ENCODE peak calls at places on chromosomes 16 and 17, in six cellular contexts. H, Z, J, A, W and T are unnamed samples.
A peak's percentile ranks its signal among the peaks of the same experiment; 100 is the strongest.

GRCh38 chr17:73359987-73360410 is 48.2 kb upstream of the CDC42EP4 start:
- DNase-seq in H (no peak), Z (peak; percentile 65), J (no peak), A (peak; percentile 64), W (peak; percentile 93), T (no peak)

GRCh38 chr16:4846503-4846900 is 586 bp downstream of the GLYR1 start:
- DNase-seq in H (peak; percentile 46), Z (peak; percentile 72), J (no peak), A (peak; percentile 44), W (peak; percentile 66), T (no peak)

GRCh38 chr17:47305302-47305923 is 18.3 kb upstream of the EFCAB13 start:
- DNase-seq in H (peak; percentile 66), Z (no peak), J (no peak), A (no peak), W (no peak), T (no peak)

GRCh38 chr16:85331685-85332084 is 219.4 kb upstream of the CIBAR2 start:
- DNase-seq in H (no peak), Z (no peak), J (no peak), A (no peak), W (peak; percentile 52), T (no peak)

GRCh38 chr17:73533127-73533526 is 111.1 kb downstream of the SDK2 start:
- DNase-seq in H (no peak), Z (no peak), J (no peak), A (peak; percentile 86), W (no peak), T (no peak)

GRCh38 chr17:21303441-21304065 is 19.0 kb downstream of the MAP2K3 start:
- DNase-seq in H (no peak), Z (no peak), J (no peak), A (no peak), W (no peak), T (no peak)

GRCh38 chr16:1129106-1129960 is 23.6 kb upstream of the CACNA1H start:
- DNase-seq in H (no peak), Z (no peak), J (no peak), A (no peak), W (no peak), T (no peak)

GRCh38 chr17:50660042-50660886 is 25.6 kb downstream of the ABCC3 start:
- DNase-seq in H (peak; percentile 95), Z (no peak), J (no peak), A (peak; percentile 59), W (peak; percentile 49), T (no peak)

GRCh38 chr17:80026359-80027042 is 9.2 kb downstream of the TBC1D16 start:
- DNase-seq in H (no peak), Z (no peak), J (no peak), A (no peak), W (peak; percentile 67), T (no peak)

GRCh38 chr17:50064253-50064991 is 8.5 kb downstream of the ITGA3 start:
- DNase-seq in H (peak; percentile 94), Z (no peak), J (no peak), A (peak; percentile 51), W (no peak), T (peak; percentile 55)

GRCh38 chr16:58012481-58012880 is 11.3 kb downstream of the USB1 start:
- DNase-seq in H (no peak), Z (peak; percentile 52), J (no peak), A (no peak), W (no peak), T (no peak)

GRCh38 chr17:28518132-28518531 is 12.0 kb downstream of the FOXN1 start:
- DNase-seq in H (no peak), Z (no peak), J (no peak), A (no peak), W (no peak), T (no peak)

GRCh38 chr17:1126801-1127550 is 52.8 kb downstream of the ABR start:
- DNase-seq in H (no peak), Z (no peak), J (no peak), A (no peak), W (no peak), T (no peak)

GRCh38 chr16:11251525-11252481 is 4.2 kb downstream of the SOCS1 start:
- DNase-seq in H (no peak), Z (no peak), J (peak; percentile 69), A (no peak), W (peak; percentile 42), T (no peak)

GRCh38 chr16:85199069-85199725 is 86.9 kb upstream of the CIBAR2 start:
- DNase-seq in H (peak; percentile 29), Z (no peak), J (no peak), A (no peak), W (no peak), T (no peak)

GRCh38 chr17:56300191-56300590 is 146.9 kb downstream of the ANKFN1 start:
- DNase-seq in H (no peak), Z (no peak), J (no peak), A (no peak), W (no peak), T (no peak)

GRCh38 chr17:37570527-37571093 is 38.6 kb downstream of the SYNRG start:
- DNase-seq in H (peak; percentile 81), Z (peak; percentile 67), J (no peak), A (peak; percentile 29), W (peak; percentile 48), T (peak; percentile 26)

GRCh38 chr17:31488264-31488981 is 96.9 kb downstream of the RAB11FIP4 start:
- DNase-seq in H (no peak), Z (peak; percentile 54), J (peak; percentile 32), A (no peak), W (peak; percentile 61), T (peak; percentile 46)

GRCh38 chr16:68364601-68364998 is 53.8 kb downstream of the PRMT7 start:
- DNase-seq in H (no peak), Z (no peak), J (no peak), A (no peak), W (no peak), T (no peak)

GRCh38 chr17:21382560-21383495 is 6.7 kb downstream of the KCNJ12 start:
- DNase-seq in H (no peak), Z (no peak), J (no peak), A (no peak), W (no peak), T (no peak)

GRCh38 chr17:31467502-31468256 is 76.2 kb downstream of the RAB11FIP4 start:
- DNase-seq in H (no peak), Z (peak; percentile 60), J (no peak), A (peak; percentile 44), W (peak; percentile 82), T (no peak)

GRCh38 chr17:32445976-32446375 is 1.7 kb downstream of the PSMD11 start:
- DNase-seq in H (peak; percentile 30), Z (no peak), J (no peak), A (no peak), W (no peak), T (no peak)

GRCh38 chr17:9127340-9127739 is 106.0 kb downstream of the NTN1 start:
- DNase-seq in H (no peak), Z (no peak), J (no peak), A (no peak), W (no peak), T (no peak)

DNA sequence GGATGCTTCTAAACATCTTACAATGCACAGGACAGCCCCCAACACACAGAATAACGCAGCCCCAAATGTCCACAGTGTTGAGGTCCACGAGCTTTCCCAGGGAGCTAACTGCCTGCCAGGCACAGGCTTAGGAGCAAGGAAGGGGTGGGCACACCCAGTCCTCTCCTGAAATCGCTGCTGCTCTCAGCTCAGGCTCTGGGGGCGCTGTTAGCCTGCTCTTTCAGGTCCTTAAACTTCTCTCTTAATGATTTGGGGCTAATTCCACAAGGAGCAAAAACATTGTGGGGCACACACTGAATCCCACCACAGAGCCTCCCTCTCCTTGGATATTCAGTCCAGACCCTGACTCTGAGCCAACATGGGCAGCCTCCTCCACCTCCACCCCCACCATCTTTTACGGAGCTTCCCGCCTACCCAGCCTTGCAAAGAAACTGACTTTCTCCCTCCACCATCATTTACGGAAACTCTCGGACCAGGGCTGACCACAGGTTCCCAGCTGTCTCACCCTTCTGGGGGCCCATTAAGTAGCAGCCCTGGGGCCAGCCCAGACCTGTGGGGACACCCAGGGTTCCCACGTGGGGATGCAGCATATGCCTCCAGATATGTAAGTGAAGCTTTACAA is 1.1 kb downstream of the CD300H start:
- DNase-seq in H (peak; percentile 66), Z (peak; percentile 72), J (no peak), A (no peak), W (peak; percentile 28), T (no peak)
- TF ChIP-seq CTCF in H (peak; percentile 68), Z (peak; percentile 83), J (peak; percentile 54), A (peak; percentile 58), W (peak; percentile 11), T (no peak)

DNA sequence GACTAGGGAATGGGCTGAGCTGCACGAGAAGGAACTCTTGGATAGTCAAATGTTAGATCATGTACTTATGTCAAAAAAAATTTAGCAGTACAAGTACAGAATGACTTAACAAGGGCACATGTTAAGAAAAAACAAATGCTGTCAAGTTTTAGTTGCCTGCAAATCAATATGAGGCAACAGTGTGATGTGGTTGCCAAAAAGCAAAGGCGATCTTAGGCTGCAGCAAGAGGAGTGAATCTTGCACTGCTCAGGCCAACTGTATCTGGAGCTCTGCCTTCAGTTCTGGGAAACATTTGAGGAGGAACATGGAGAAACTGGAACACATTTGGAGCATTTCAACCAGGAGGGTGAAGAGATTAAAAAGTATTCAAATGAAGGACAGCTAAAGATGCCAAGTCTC is 187.8 kb downstream of the RGS9 start:
- DNase-seq in H (no peak), Z (no peak), J (no peak), A (no peak), W (no peak), T (no peak)
- TF ChIP-seq CTCF in H (no peak), Z (no peak), J (no peak), A (no peak), W (no peak), T (no peak)

GRCh38 chr17:4696432-4696796 is 7.5 kb downstream of the PELP1 start:
- DNase-seq in H (no peak), Z (no peak), J (no peak), A (no peak), W (no peak), T (no peak)

GRCh38 chr17:4691686-4692085 is 12.3 kb downstream of the PELP1 start:
- DNase-seq in H (no peak), Z (no peak), J (no peak), A (no peak), W (no peak), T (no peak)

GRCh38 chr17:4693416-4693815 is 10.5 kb downstream of the PELP1 start:
- DNase-seq in H (no peak), Z (no peak), J (no peak), A (no peak), W (no peak), T (no peak)

GRCh38 chr17:4690745-4691144 is 13.2 kb downstream of the PELP1 start:
- DNase-seq in H (no peak), Z (no peak), J (no peak), A (no peak), W (peak; percentile 43), T (no peak)
- TF ChIP-seq CTCF in H (no peak), Z (no peak), J (no peak), A (no peak), W (no peak), T (no peak)

GRCh38 chr17:78368348-78368747 is 8.5 kb upstream of the SOCS3 start:
- DNase-seq in H (no peak), Z (no peak), J (no peak), A (no peak), W (no peak), T (no peak)
- TF ChIP-seq CTCF in H (no peak), Z (no peak), J (no peak), A (no peak), W (no peak), T (no peak)

GRCh38 chr17:76478730-76479514 is 11.5 kb downstream of the AANAT start:
- DNase-seq in H (no peak), Z (no peak), J (no peak), A (no peak), W (no peak), T (no peak)
- TF ChIP-seq CTCF in H (no peak), Z (no peak), J (no peak), A (no peak), W (no peak), T (no peak)